ENCODE peak calls at places on chromosome 17, in seven cellular contexts. E, R, Q, H, T, K and B are unnamed samples.
A peak's percentile ranks its signal among the peaks of the same experiment; 100 is the strongest.

GRCh38 chr17:70208825-70209555 is 39.7 kb downstream of the KCNJ2 start:
- DNase-seq in H (no peak), R (no peak), T (no peak), E (no peak), K (peak; percentile 12), Q (no peak), B (no peak)

GRCh38 chr17:38871247-38871991 is 1.6 kb downstream of the LASP1 start:
- DNase-seq in K (peak; percentile 91), E (peak; percentile 88), T (no peak), Q (peak; percentile 88), R (peak; percentile 69), H (peak; percentile 70), B (peak; percentile 94)

GRCh38 chr17:19744492-19744891 is 3.6 kb downstream of the ALDH3A1 start:
- DNase-seq in R (no peak), E (no peak), K (peak; percentile 30), T (no peak), H (no peak), Q (no peak), B (peak; percentile 58)

GRCh38 chr17:7579839-7580630 is 597 bp downstream of the CD68 start:
- DNase-seq in K (no peak), E (no peak), H (no peak), T (no peak), R (no peak), Q (no peak), B (no peak)

GRCh38 chr17:77796201-77796860 is 162.2 kb upstream of the TNRC6C start:
- DNase-seq in E (peak; percentile 81), R (no peak), T (no peak), K (no peak), Q (peak; percentile 95), H (no peak), B (no peak)

GRCh38 chr17:78007655-78008054 is 49.2 kb downstream of the TNRC6C start:
- DNase-seq in K (no peak), Q (no peak), R (no peak), H (no peak), T (no peak), E (no peak), B (no peak)

GRCh38 chr17:43891851-43892671 is 15.3 kb downstream of the MPP2 start:
- DNase-seq in T (no peak), Q (no peak), H (no peak), E (peak; percentile 40), R (no peak), K (no peak), B (no peak)

GRCh38 chr17:64741924-64742670 is 80.0 kb upstream of the SMURF2 start:
- DNase-seq in E (peak; percentile 85), T (no peak), Q (peak; percentile 79), R (peak; percentile 66), H (peak; percentile 79), K (peak; percentile 16), B (no peak)

GRCh38 chr17:40949406-40949805 is 12.0 kb upstream of the KRT23 start:
- DNase-seq in H (no peak), R (no peak), E (no peak), K (no peak), Q (no peak), T (no peak), B (no peak)

GRCh38 chr17:82892869-82893565 is 53.2 kb upstream of the ZNF750 start:
- DNase-seq in Q (no peak), E (no peak), R (no peak), H (peak; percentile 60), K (peak; percentile 45), T (no peak), B (no peak)

GRCh38 chr17:81608605-81609004 is 28.3 kb downstream of the NPLOC4 start:
- DNase-seq in E (no peak), H (no peak), Q (no peak), K (no peak), T (no peak), R (no peak), B (no peak)

GRCh38 chr17:76862079-76862478 is 6.1 kb upstream of the MGAT5B start:
- DNase-seq in K (no peak), H (no peak), E (no peak), Q (no peak), R (no peak), T (no peak), B (no peak)

GRCh38 chr17:34584805-34585416 is 5.5 kb downstream of the TMEM132E start:
- DNase-seq in K (no peak), H (no peak), E (peak; percentile 49), R (peak; percentile 59), Q (no peak), T (no peak), B (peak; percentile 57)

GRCh38 chr17:30506423-30506822 is 29.2 kb downstream of the GOSR1 start:
- DNase-seq in T (no peak), Q (no peak), K (no peak), H (no peak), E (no peak), R (no peak), B (no peak)

GRCh38 chr17:17354560-17355357 is 51.6 kb downstream of the NT5M start:
- DNase-seq in E (peak; percentile 84), Q (peak; percentile 28), T (peak; percentile 1), H (peak; percentile 86), K (peak; percentile 68), R (peak; percentile 78), B (peak; percentile 87)

GRCh38 chr17:82804442-82805191 is 35.2 kb downstream of the ZNF750 start:
- DNase-seq in K (peak; percentile 34), T (no peak), E (no peak), Q (peak; percentile 75), R (peak; percentile 79), H (peak; percentile 97), B (no peak)

GRCh38 chr17:69523252-69523861 is 108.9 kb downstream of the MAP2K6 start:
- DNase-seq in E (peak; percentile 74), H (no peak), T (no peak), Q (peak; percentile 5), K (no peak), R (peak; percentile 70), B (peak; percentile 44)

GRCh38 chr17:71909155-71909554 is 211.7 kb upstream of the SOX9 start:
- DNase-seq in H (no peak), R (no peak), K (no peak), T (no peak), Q (no peak), E (no peak), B (no peak)

GRCh38 chr17:74274703-74275340 is 788 bp downstream of the DNAI2 start:
- DNase-seq in R (no peak), K (no peak), T (no peak), E (no peak), Q (no peak), H (no peak), B (peak; percentile 63)
- H3K4me3 ChIP-seq in R (no peak overlapping the region), K (no peak overlapping the region), T (no peak overlapping the region), E (no peak overlapping the region), Q (no peak overlapping the region), H (no peak overlapping the region), B (no peak overlapping the region)

DNA sequence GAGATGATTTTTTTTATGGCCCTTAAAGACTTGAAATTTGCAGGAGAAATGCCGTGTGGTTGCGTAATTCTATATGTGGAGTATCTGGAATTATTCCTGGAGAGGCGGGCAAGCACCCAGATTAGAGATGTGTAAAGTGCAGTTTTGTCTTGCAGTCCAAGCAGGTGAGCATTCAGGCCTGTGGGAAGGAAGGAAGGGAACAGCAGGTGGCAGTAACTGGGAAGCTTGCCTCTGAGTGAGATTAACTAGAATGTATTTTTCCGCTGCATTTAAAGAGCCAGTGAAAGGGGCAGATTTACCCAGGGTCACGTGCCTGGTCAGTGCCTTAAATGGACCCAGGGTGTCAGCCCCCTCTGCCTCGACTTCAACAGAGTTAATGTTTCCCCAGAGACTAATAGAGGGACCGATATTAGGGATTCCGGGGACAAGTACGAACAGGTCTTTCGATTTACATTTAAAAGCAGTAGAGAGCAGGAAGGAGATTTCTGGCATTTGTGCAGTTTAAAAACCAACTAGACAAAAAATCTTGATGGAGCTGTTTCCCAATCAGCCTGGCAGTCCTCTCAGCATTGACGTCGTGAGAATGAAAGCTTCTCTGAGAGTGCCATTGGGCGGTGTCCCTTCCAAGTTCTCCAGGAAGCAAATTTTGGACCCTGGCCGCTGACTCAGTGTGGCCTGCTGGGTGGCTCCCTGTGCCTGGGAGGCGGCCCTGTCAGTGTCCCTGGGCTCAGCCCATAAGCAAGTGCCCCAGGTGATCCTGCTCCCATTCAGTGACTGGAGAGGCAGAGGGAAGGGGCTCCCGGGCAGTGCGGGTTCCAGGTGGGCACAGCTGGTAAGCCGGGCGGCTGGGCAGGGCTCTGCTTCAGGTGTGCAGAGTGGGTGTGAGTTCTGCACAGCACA is 38.2 kb downstream of the KSR1 start:
- DNase-seq in K (peak; percentile 92), H (peak; percentile 87), E (peak; percentile 83), R (peak; percentile 65), T (no peak), Q (peak; percentile 83), B (no peak)
- H3K4me3 ChIP-seq in K (peak overlapping the region; percentile 41), H (peak overlapping the region; percentile 55), E (peak overlapping the region; percentile 61), R (no peak overlapping the region), T (peak overlapping the region; percentile 55), Q (peak overlapping the region; percentile 15), B (no peak overlapping the region)

GRCh38 chr17:413706-414440 is 61.3 kb upstream of the RPH3AL start:
- DNase-seq in K (no peak), R (no peak), T (no peak), Q (no peak), H (no peak), E (no peak), B (no peak)

GRCh38 chr17:417691-418420 is 65.2 kb upstream of the RPH3AL start:
- DNase-seq in R (no peak), H (no peak), Q (no peak), T (no peak), K (no peak), E (no peak), B (no peak)

GRCh38 chr17:419073-419735 is 66.6 kb upstream of the RPH3AL start:
- DNase-seq in R (no peak), Q (no peak), K (peak; percentile 35), H (no peak), E (no peak), T (no peak), B (no peak)

GRCh38 chr17:418421-418751 is 65.8 kb upstream of the RPH3AL start:
- DNase-seq in R (no peak), H (no peak), Q (no peak), K (no peak), T (no peak), E (no peak), B (peak; percentile 49)

DNA sequence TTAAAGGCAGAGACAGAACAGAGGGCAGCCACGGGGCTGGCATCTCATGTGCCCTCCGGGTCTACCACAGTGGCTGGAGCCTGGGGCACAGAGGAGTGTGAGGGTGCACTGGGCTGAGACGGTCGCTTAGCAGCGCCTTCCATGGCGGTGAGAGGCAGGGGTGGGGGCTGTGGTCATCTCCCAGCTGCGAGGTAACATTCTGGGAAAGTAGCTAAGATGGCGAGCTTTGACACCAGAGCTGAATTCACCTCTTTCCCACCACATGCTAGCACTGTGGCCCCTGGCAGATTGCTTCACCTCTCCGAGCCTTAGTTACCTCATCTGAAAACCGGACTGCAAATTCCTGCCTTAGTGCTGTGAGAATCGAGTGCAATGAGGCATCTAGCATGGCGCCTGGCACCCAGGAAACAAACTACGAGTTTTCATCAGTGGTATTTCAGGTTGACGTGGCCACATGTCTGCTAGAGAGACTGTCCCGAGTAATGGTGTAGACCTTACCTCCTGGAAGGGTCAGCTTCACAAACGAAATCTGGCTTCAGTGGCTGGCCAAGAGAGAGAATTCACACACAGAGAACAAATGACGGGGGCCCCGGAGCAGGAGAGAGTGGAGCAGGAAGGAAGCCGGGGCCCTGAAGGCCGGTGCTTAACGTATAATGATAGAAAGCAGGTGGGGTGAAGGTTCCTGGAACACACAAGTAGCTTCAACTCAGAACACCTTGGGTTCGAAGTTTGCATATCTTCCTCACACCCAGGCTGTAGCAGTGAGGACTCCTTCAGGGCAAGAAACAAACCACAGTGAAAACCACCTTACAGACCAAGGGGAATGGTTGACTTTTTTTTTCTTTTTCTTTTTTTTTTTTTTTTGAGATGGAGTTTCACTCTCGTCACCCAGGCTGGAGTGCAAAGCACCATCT is 63.9 kb upstream of the RPH3AL start:
- DNase-seq in R (no peak), T (no peak), H (no peak), E (no peak), K (peak; percentile 64), Q (no peak), B (no peak)
- H3K4me3 ChIP-seq in R (no peak overlapping the region), T (no peak overlapping the region), H (no peak overlapping the region), E (no peak overlapping the region), K (peak overlapping the region; percentile 2), Q (no peak overlapping the region), B (no peak overlapping the region)

GRCh38 chr17:49132699-49133364 is at the start of gene B4GALNT2:
- DNase-seq in H (peak; percentile 56), R (no peak), T (no peak), Q (peak; percentile 40), K (peak; percentile 69), E (peak; percentile 30), B (no peak)
- H3K4me3 ChIP-seq in H (peak within 1 kb of the TSS; percentile 51), R (peak within 1 kb of the TSS; percentile 22), T (peak within 1 kb of the TSS; percentile 59), Q (peak within 1 kb of the TSS; percentile 44), K (peak within 1 kb of the TSS; percentile 53), E (peak within 1 kb of the TSS; percentile 31), B (no peak within 1 kb of the TSS)